ENCODE peak calls at places on chromosomes 11 and 22, in nine cellular contexts. One of them, this sample, is unnamed.

GRCh38 chr11:62336949-62337681 is at the start of gene ASRGL1:
- DNase-seq in stimulated activated naive CD4-positive, alpha-beta T cell: peak
- DNase-seq in AG20443: peak
- DNase-seq in Karpas-422: no peak
- DNase-seq in GM12865: peak
- DNase-seq in EL: peak
- DNase-seq in fibroblast of villous mesenchyme: peak
- DNase-seq in AG09309: no peak
- DNase-seq in adrenal gland: peak
- DNase-seq in this sample: no peak

GRCh38 chr11:32259641-32260081 is 168.8 kb downstream of the RCN1 start:
- DNase-seq in adrenal gland: peak
- DNase-seq in Karpas-422: no peak
- DNase-seq in EL: peak
- DNase-seq in stimulated activated naive CD4-positive, alpha-beta T cell: no peak
- DNase-seq in fibroblast of villous mesenchyme: peak
- DNase-seq in AG20443: no peak
- DNase-seq in AG09309: no peak
- DNase-seq in GM12865: peak
- DNase-seq in this sample: no peak

GRCh38 chr22:23751441-23751996 is 607 bp upstream of the ZNF70 start:
- DNase-seq in EL: no peak
- DNase-seq in AG20443: no peak
- DNase-seq in Karpas-422: peak
- DNase-seq in GM12865: no peak
- DNase-seq in fibroblast of villous mesenchyme: no peak
- DNase-seq in AG09309: no peak
- DNase-seq in stimulated activated naive CD4-positive, alpha-beta T cell: no peak
- DNase-seq in adrenal gland: no peak
- DNase-seq in this sample: no peak

GRCh38 chr11:64040684-64041267 is 5.0 kb downstream of the FLRT1 start:
- DNase-seq in EL: no peak
- DNase-seq in fibroblast of villous mesenchyme: no peak
- DNase-seq in stimulated activated naive CD4-positive, alpha-beta T cell: no peak
- DNase-seq in AG09309: no peak
- DNase-seq in GM12865: peak
- DNase-seq in AG20443: no peak
- DNase-seq in adrenal gland: no peak
- DNase-seq in Karpas-422: peak
- DNase-seq in this sample: no peak

GRCh38 chr11:44471603-44472002 is 93.9 kb upstream of the CD82 start:
- DNase-seq in EL: no peak
- DNase-seq in fibroblast of villous mesenchyme: no peak
- DNase-seq in AG09309: no peak
- DNase-seq in AG20443: no peak
- DNase-seq in GM12865: no peak
- DNase-seq in Karpas-422: no peak
- DNase-seq in adrenal gland: no peak
- DNase-seq in stimulated activated naive CD4-positive, alpha-beta T cell: no peak
- DNase-seq in this sample: no peak

GRCh38 chr11:8959546-8960166 is 4.6 kb downstream of the TMEM9B start:
- DNase-seq in AG09309: peak
- DNase-seq in GM12865: peak
- DNase-seq in AG20443: peak
- DNase-seq in adrenal gland: no peak
- DNase-seq in Karpas-422: peak
- DNase-seq in stimulated activated naive CD4-positive, alpha-beta T cell: peak
- DNase-seq in EL: peak
- DNase-seq in fibroblast of villous mesenchyme: peak
- DNase-seq in this sample: peak

GRCh38 chr11:12684821-12685220 is 10.6 kb downstream of the TEAD1 start:
- DNase-seq in Karpas-422: no peak
- DNase-seq in GM12865: no peak
- DNase-seq in EL: no peak
- DNase-seq in AG09309: no peak
- DNase-seq in stimulated activated naive CD4-positive, alpha-beta T cell: no peak
- DNase-seq in adrenal gland: no peak
- DNase-seq in AG20443: no peak
- DNase-seq in fibroblast of villous mesenchyme: no peak
- DNase-seq in this sample: no peak

GRCh38 chr11:68216171-68216938 is 3.3 kb upstream of the KMT5B start:
- DNase-seq in EL: no peak
- DNase-seq in stimulated activated naive CD4-positive, alpha-beta T cell: no peak
- DNase-seq in adrenal gland: no peak
- DNase-seq in AG20443: no peak
- DNase-seq in fibroblast of villous mesenchyme: no peak
- DNase-seq in GM12865: no peak
- DNase-seq in Karpas-422: no peak
- DNase-seq in AG09309: no peak
- DNase-seq in this sample: no peak

GRCh38 chr11:75562048-75562835 is at the start of gene SERPINH1:
- DNase-seq in fibroblast of villous mesenchyme: peak
- DNase-seq in AG09309: no peak
- DNase-seq in GM12865: peak
- DNase-seq in stimulated activated naive CD4-positive, alpha-beta T cell: peak
- DNase-seq in EL: peak
- DNase-seq in adrenal gland: peak
- DNase-seq in AG20443: peak
- DNase-seq in Karpas-422: peak
- DNase-seq in this sample: no peak

GRCh38 chr11:2302844-2303626 is 1.2 kb downstream of the TSPAN32 start:
- DNase-seq in fibroblast of villous mesenchyme: no peak
- DNase-seq in adrenal gland: no peak
- DNase-seq in EL: no peak
- DNase-seq in stimulated activated naive CD4-positive, alpha-beta T cell: no peak
- DNase-seq in GM12865: no peak
- DNase-seq in AG20443: no peak
- DNase-seq in Karpas-422: no peak
- DNase-seq in AG09309: no peak
- DNase-seq in this sample: no peak

GRCh38 chr11:120867988-120868387 is 155.9 kb upstream of the TBCEL start:
- DNase-seq in AG09309: no peak
- DNase-seq in AG20443: no peak
- DNase-seq in fibroblast of villous mesenchyme: no peak
- DNase-seq in EL: no peak
- DNase-seq in GM12865: no peak
- DNase-seq in Karpas-422: no peak
- DNase-seq in adrenal gland: no peak
- DNase-seq in stimulated activated naive CD4-positive, alpha-beta T cell: no peak
- DNase-seq in this sample: no peak

GRCh38 chr11:1838077-1838425 is 730 bp upstream of the TNNI2 start:
- DNase-seq in Karpas-422: no peak
- DNase-seq in AG09309: no peak
- DNase-seq in EL: no peak
- DNase-seq in stimulated activated naive CD4-positive, alpha-beta T cell: no peak
- DNase-seq in fibroblast of villous mesenchyme: no peak
- DNase-seq in AG20443: no peak
- DNase-seq in GM12865: no peak
- DNase-seq in adrenal gland: no peak
- DNase-seq in this sample: no peak

GRCh38 chr11:124865902-124866851 is 945 bp downstream of the ROBO3 start:
- DNase-seq in adrenal gland: no peak
- DNase-seq in AG20443: peak
- DNase-seq in fibroblast of villous mesenchyme: peak
- DNase-seq in GM12865: peak
- DNase-seq in stimulated activated naive CD4-positive, alpha-beta T cell: peak
- DNase-seq in Karpas-422: no peak
- DNase-seq in EL: peak
- DNase-seq in AG09309: no peak
- DNase-seq in this sample: no peak

This sample was measured in GM04503.